ENCODE peak calls at places on chromosome 16, in four cellular contexts. R, U, K and Q are unnamed samples. For H3K4me1 and H3K36me3, the result is how much of the 10 kb centered on the place peaks cover.

GRCh38 chr16:75172578-75172977 is 24.3 kb downstream of the ZFP1 start:
- DNase-seq in R (no peak), U (no peak), K (no peak), Q (no peak)

GRCh38 chr16:79850348-79850747 is 249.8 kb upstream of the MAF start:
- DNase-seq in R (peak), U (no peak), K (no peak), Q (no peak)

GRCh38 chr16:89491238-89491869 is 993 bp upstream of the ANKRD11 start:
- DNase-seq in R (no peak), U (no peak), K (peak), Q (no peak)

GRCh38 chr16:76676356-76676755 is 399.2 kb downstream of the CNTNAP4 start:
- DNase-seq in R (no peak), U (no peak), K (no peak), Q (no peak)

GRCh38 chr16:15777533-15778203 is 79.2 kb downstream of the MYH11 start:
- DNase-seq in R (no peak), U (no peak), K (peak), Q (no peak)

GRCh38 chr16:49560018-49560830 is 186.6 kb downstream of the C16orf78 start:
- DNase-seq in R (no peak), U (no peak), K (no peak), Q (no peak)

GRCh38 chr16:85826686-85827247 is 27.3 kb downstream of the COX4I1 start:
- DNase-seq in R (no peak), U (no peak), K (no peak), Q (no peak)

GRCh38 chr16:70427786-70428177 is 11.1 kb downstream of the ST3GAL2 start:
- DNase-seq in R (no peak), U (no peak), K (no peak), Q (no peak)

GRCh38 chr16:89375021-89375420 is 115.3 kb downstream of the ANKRD11 start:
- DNase-seq in R (no peak), U (no peak), K (no peak), Q (no peak)

GRCh38 chr16:89565506-89566372 is 5.3 kb downstream of the RPL13 start:
- DNase-seq in R (peak), U (no peak), K (no peak), Q (peak)

GRCh38 chr16:75938818-75939217 is 212.5 kb upstream of the CPHXL start:
- DNase-seq in R (no peak), U (no peak), K (no peak), Q (no peak)

DNA sequence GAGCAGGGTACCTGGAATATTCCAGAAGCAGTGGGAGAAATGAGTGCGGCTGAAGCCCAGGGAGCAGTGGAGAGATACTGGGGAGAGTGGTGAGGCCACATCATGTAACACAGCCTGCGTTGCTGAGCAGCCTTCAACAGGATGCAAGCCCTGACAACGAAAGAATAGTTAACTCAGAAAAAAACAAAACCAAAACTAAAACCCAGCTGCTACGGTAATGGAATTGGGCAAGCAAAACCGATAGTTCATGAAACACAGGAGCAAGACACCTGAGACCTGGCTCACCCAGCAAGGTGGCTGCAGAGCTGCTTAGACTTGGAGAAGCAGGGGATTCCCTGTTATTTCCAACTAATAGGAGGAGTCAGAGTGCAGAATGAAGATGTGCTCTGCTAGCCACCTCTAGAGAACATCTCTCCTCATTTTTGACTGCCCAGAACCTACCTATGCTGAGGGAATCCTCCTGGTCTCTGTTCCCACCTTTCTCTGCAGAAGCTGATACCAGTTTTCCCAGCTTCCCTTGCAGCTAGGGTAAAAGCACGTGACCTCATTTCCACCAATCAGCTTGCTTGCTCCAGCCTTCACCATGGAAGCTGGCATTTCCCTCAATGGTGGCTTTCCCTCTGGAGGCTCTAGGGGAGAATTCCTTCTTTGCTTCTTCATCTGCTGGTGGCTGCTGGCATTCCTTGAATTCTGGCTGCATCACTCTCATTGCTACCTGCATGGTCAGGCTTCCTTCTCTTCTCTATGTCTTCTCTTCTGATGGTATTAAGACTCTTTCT is 59.4 kb upstream of the XYLT1 start:
- DNase-seq in R (peak), U (peak), K (no peak), Q (no peak)
- H3K4me3 ChIP-seq in R (peak), U (peak), K (no peak), Q (no peak)

GRCh38 chr16:53779186-53779585 is 75.2 kb downstream of the FTO start:
- DNase-seq in R (no peak), U (no peak), K (no peak), Q (no peak)
- H3K4me1 ChIP-seq in R (under half), U (under half), K (under half), Q (under half)

GRCh38 chr16:23527961-23528634 is 17.8 kb upstream of the GGA2 start:
- DNase-seq in R (no peak), U (no peak), K (no peak), Q (no peak)
- H3K36me3 ChIP-seq in R (under half), U (half or more), K (under half), Q (under half)

GRCh38 chr16:20075243-20075642 is 1.6 kb upstream of the GPR139 start:
- DNase-seq in R (no peak), U (no peak), K (no peak), Q (no peak)

GRCh38 chr16:20084624-20085226 is 11.0 kb upstream of the GPR139 start:
- DNase-seq in R (no peak), U (no peak), K (no peak), Q (no peak)

GRCh38 chr16:20074089-20074956 is 633 bp upstream of the GPR139 start:
- DNase-seq in R (no peak), U (no peak), K (no peak), Q (no peak)

GRCh38 chr16:20073203-20074088 is at the start of gene GPR139:
- DNase-seq in R (no peak), U (no peak), K (peak), Q (no peak)

GRCh38 chr16:20079106-20079505 is 5.4 kb upstream of the GPR139 start:
- DNase-seq in R (no peak), U (no peak), K (no peak), Q (no peak)
- H3K4me3 ChIP-seq in R (no peak), U (no peak), K (no peak), Q (no peak)